ENCODE peak calls at places on chromosomes 4 and X, in eight cellular contexts. One of them, this sample, is unnamed.

GRCh38 chr4:15002659-15003440 is 569 bp downstream of the CPEB2 start:
- DNase-seq in mesenchymal stem cell: peak
- DNase-seq in H1: no peak
- DNase-seq in brain microvascular endothelial cell: peak
- DNase-seq in neuronal stem cell: peak
- DNase-seq in GM23248: peak
- DNase-seq in lower lobe of right lung: peak
- DNase-seq in dorsolateral prefrontal cortex: peak
- DNase-seq in this sample: peak

GRCh38 chr4:105145059-105145912 is 1.4 kb upstream of the TET2 start:
- DNase-seq in lower lobe of right lung: no peak
- DNase-seq in brain microvascular endothelial cell: no peak
- DNase-seq in neuronal stem cell: no peak
- DNase-seq in mesenchymal stem cell: no peak
- DNase-seq in GM23248: peak
- DNase-seq in dorsolateral prefrontal cortex: no peak
- DNase-seq in H1: no peak
- DNase-seq in this sample: no peak

GRCh38 chrX:150547511-150548115 is 20.8 kb upstream of the MTM1 start:
- DNase-seq in lower lobe of right lung: peak
- DNase-seq in neuronal stem cell: no peak
- DNase-seq in GM23248: peak
- DNase-seq in dorsolateral prefrontal cortex: peak
- DNase-seq in brain microvascular endothelial cell: peak
- DNase-seq in H1: no peak
- DNase-seq in mesenchymal stem cell: peak
- DNase-seq in this sample: peak

GRCh38 chr4:142844782-142845181 is 1.3 kb downstream of the INPP4B start:
- DNase-seq in mesenchymal stem cell: no peak
- DNase-seq in brain microvascular endothelial cell: no peak
- DNase-seq in lower lobe of right lung: no peak
- DNase-seq in H1: no peak
- DNase-seq in GM23248: peak
- DNase-seq in neuronal stem cell: no peak
- DNase-seq in dorsolateral prefrontal cortex: no peak
- DNase-seq in this sample: no peak

GRCh38 chr4:182799515-182800215 is 117.5 kb downstream of the DCTD start:
- DNase-seq in GM23248: no peak
- DNase-seq in lower lobe of right lung: no peak
- DNase-seq in brain microvascular endothelial cell: no peak
- DNase-seq in H1: no peak
- DNase-seq in dorsolateral prefrontal cortex: no peak
- DNase-seq in neuronal stem cell: no peak
- DNase-seq in mesenchymal stem cell: no peak
- DNase-seq in this sample: no peak

GRCh38 chr4:110418641-110419040 is 57.3 kb upstream of the ENPEP start:
- DNase-seq in dorsolateral prefrontal cortex: no peak
- DNase-seq in H1: no peak
- DNase-seq in brain microvascular endothelial cell: no peak
- DNase-seq in mesenchymal stem cell: no peak
- DNase-seq in neuronal stem cell: no peak
- DNase-seq in lower lobe of right lung: no peak
- DNase-seq in GM23248: no peak
- DNase-seq in this sample: no peak

GRCh38 chr4:182842991-182843390 is 74.2 kb downstream of the DCTD start:
- DNase-seq in H1: no peak
- DNase-seq in lower lobe of right lung: no peak
- DNase-seq in brain microvascular endothelial cell: no peak
- DNase-seq in neuronal stem cell: no peak
- DNase-seq in dorsolateral prefrontal cortex: no peak
- DNase-seq in mesenchymal stem cell: no peak
- DNase-seq in GM23248: no peak
- DNase-seq in this sample: no peak

GRCh38 chrX:113009005-113009404 is 168.4 kb upstream of the AMOT start:
- DNase-seq in H1: no peak
- DNase-seq in mesenchymal stem cell: no peak
- DNase-seq in dorsolateral prefrontal cortex: no peak
- DNase-seq in neuronal stem cell: no peak
- DNase-seq in GM23248: no peak
- DNase-seq in brain microvascular endothelial cell: no peak
- DNase-seq in lower lobe of right lung: no peak
- DNase-seq in this sample: no peak

GRCh38 chr4:1939664-1940509 is 68.7 kb downstream of the NSD2 start:
- DNase-seq in GM23248: peak
- DNase-seq in brain microvascular endothelial cell: peak
- DNase-seq in dorsolateral prefrontal cortex: no peak
- DNase-seq in lower lobe of right lung: no peak
- DNase-seq in mesenchymal stem cell: peak
- DNase-seq in H1: no peak
- DNase-seq in neuronal stem cell: no peak
- DNase-seq in this sample: no peak

GRCh38 chrX:69156638-69157037 is 8.6 kb downstream of the PJA1 start:
- DNase-seq in GM23248: no peak
- DNase-seq in H1: no peak
- DNase-seq in lower lobe of right lung: no peak
- DNase-seq in brain microvascular endothelial cell: no peak
- DNase-seq in mesenchymal stem cell: no peak
- DNase-seq in neuronal stem cell: no peak
- DNase-seq in dorsolateral prefrontal cortex: no peak
- DNase-seq in this sample: peak

GRCh38 chr4:151558496-151559113 is 149.6 kb downstream of the FHIP1A start:
- DNase-seq in lower lobe of right lung: no peak
- DNase-seq in mesenchymal stem cell: no peak
- DNase-seq in GM23248: no peak
- DNase-seq in H1: no peak
- DNase-seq in dorsolateral prefrontal cortex: no peak
- DNase-seq in brain microvascular endothelial cell: no peak
- DNase-seq in neuronal stem cell: no peak
- DNase-seq in this sample: no peak

GRCh38 chr4:151555151-151555945 is 146.4 kb downstream of the FHIP1A start:
- DNase-seq in dorsolateral prefrontal cortex: no peak
- DNase-seq in brain microvascular endothelial cell: no peak
- DNase-seq in H1: no peak
- DNase-seq in neuronal stem cell: no peak
- DNase-seq in lower lobe of right lung: no peak
- DNase-seq in mesenchymal stem cell: no peak
- DNase-seq in GM23248: no peak
- DNase-seq in this sample: no peak

GRCh38 chr4:151559595-151559994 is 150.6 kb downstream of the FHIP1A start:
- DNase-seq in mesenchymal stem cell: no peak
- DNase-seq in neuronal stem cell: no peak
- DNase-seq in H1: no peak
- DNase-seq in GM23248: no peak
- DNase-seq in lower lobe of right lung: no peak
- DNase-seq in dorsolateral prefrontal cortex: no peak
- DNase-seq in brain microvascular endothelial cell: no peak
- DNase-seq in this sample: no peak

GRCh38 chr4:151548708-151549107 is 139.7 kb downstream of the FHIP1A start:
- DNase-seq in GM23248: no peak
- DNase-seq in H1: no peak
- DNase-seq in lower lobe of right lung: no peak
- DNase-seq in mesenchymal stem cell: no peak
- DNase-seq in dorsolateral prefrontal cortex: no peak
- DNase-seq in brain microvascular endothelial cell: no peak
- DNase-seq in neuronal stem cell: no peak
- DNase-seq in this sample: no peak

GRCh38 chr4:151553874-151554273 is 144.9 kb downstream of the FHIP1A start:
- DNase-seq in brain microvascular endothelial cell: no peak
- DNase-seq in H1: no peak
- DNase-seq in mesenchymal stem cell: no peak
- DNase-seq in dorsolateral prefrontal cortex: no peak
- DNase-seq in lower lobe of right lung: no peak
- DNase-seq in GM23248: no peak
- DNase-seq in neuronal stem cell: no peak
- DNase-seq in this sample: no peak
- H3K27ac ChIP-seq in brain microvascular endothelial cell: no peak
- H3K27ac ChIP-seq in H1: no peak
- H3K27ac ChIP-seq in mesenchymal stem cell: no peak
- H3K27ac ChIP-seq in dorsolateral prefrontal cortex: no peak
- H3K27ac ChIP-seq in lower lobe of right lung: no peak
- H3K27ac ChIP-seq in GM23248: no peak
- H3K27ac ChIP-seq in neuronal stem cell: no peak
- H3K27ac ChIP-seq in this sample: no peak

GRCh38 chr4:154534296-154534695 is 15.9 kb downstream of the PLRG1 start:
- DNase-seq in brain microvascular endothelial cell: no peak
- DNase-seq in neuronal stem cell: no peak
- DNase-seq in lower lobe of right lung: no peak
- DNase-seq in GM23248: no peak
- DNase-seq in mesenchymal stem cell: no peak
- DNase-seq in H1: no peak
- DNase-seq in dorsolateral prefrontal cortex: no peak
- DNase-seq in this sample: no peak

GRCh38 chr4:154526151-154526550 is 24.0 kb downstream of the PLRG1 start:
- DNase-seq in dorsolateral prefrontal cortex: no peak
- DNase-seq in mesenchymal stem cell: no peak
- DNase-seq in lower lobe of right lung: no peak
- DNase-seq in brain microvascular endothelial cell: no peak
- DNase-seq in H1: no peak
- DNase-seq in GM23248: no peak
- DNase-seq in neuronal stem cell: no peak
- DNase-seq in this sample: no peak

GRCh38 chr4:154527308-154527707 is 22.9 kb downstream of the PLRG1 start:
- DNase-seq in GM23248: no peak
- DNase-seq in lower lobe of right lung: no peak
- DNase-seq in brain microvascular endothelial cell: no peak
- DNase-seq in mesenchymal stem cell: no peak
- DNase-seq in dorsolateral prefrontal cortex: no peak
- DNase-seq in neuronal stem cell: no peak
- DNase-seq in H1: no peak
- DNase-seq in this sample: no peak

GRCh38 chr4:154528866-154529265 is 21.3 kb downstream of the PLRG1 start:
- DNase-seq in mesenchymal stem cell: no peak
- DNase-seq in neuronal stem cell: no peak
- DNase-seq in H1: no peak
- DNase-seq in lower lobe of right lung: no peak
- DNase-seq in brain microvascular endothelial cell: no peak
- DNase-seq in dorsolateral prefrontal cortex: no peak
- DNase-seq in GM23248: peak
- DNase-seq in this sample: no peak

DNA sequence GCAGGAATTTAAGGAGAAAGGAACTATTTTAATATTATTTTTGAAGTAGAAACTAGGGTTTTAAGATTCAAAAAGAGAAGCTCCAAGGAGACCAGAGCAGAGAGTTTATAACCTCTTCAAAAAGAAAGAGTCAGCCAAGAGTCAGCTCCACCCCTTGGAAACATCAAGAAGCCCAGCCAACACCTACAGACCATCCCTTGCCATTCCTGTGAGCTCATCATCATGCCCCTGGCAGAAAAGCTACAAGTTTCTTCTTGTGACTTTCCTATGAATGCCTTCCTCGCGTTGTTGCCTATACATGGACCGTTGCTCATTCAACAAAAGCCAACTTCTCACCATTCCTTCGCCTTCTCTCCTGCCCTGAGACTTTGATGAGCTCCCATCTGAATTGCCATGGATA is 20.5 kb downstream of the PLRG1 start:
- DNase-seq in neuronal stem cell: no peak
- DNase-seq in lower lobe of right lung: no peak
- DNase-seq in dorsolateral prefrontal cortex: no peak
- DNase-seq in H1: no peak
- DNase-seq in mesenchymal stem cell: no peak
- DNase-seq in GM23248: no peak
- DNase-seq in brain microvascular endothelial cell: no peak
- DNase-seq in this sample: no peak
- H3K27ac ChIP-seq in neuronal stem cell: no peak
- H3K27ac ChIP-seq in lower lobe of right lung: no peak
- H3K27ac ChIP-seq in dorsolateral prefrontal cortex: no peak
- H3K27ac ChIP-seq in H1: no peak
- H3K27ac ChIP-seq in mesenchymal stem cell: no peak
- H3K27ac ChIP-seq in GM23248: no peak
- H3K27ac ChIP-seq in brain microvascular endothelial cell: no peak
- H3K27ac ChIP-seq in this sample: no peak

GRCh38 chr4:7354937-7355336 is 79.8 kb downstream of the PSAPL1 start:
- DNase-seq in neuronal stem cell: no peak
- DNase-seq in GM23248: peak
- DNase-seq in H1: no peak
- DNase-seq in dorsolateral prefrontal cortex: no peak
- DNase-seq in brain microvascular endothelial cell: no peak
- DNase-seq in mesenchymal stem cell: no peak
- DNase-seq in lower lobe of right lung: no peak
- DNase-seq in this sample: no peak
- H3K27ac ChIP-seq in neuronal stem cell: no peak
- H3K27ac ChIP-seq in GM23248: no peak
- H3K27ac ChIP-seq in H1: no peak
- H3K27ac ChIP-seq in dorsolateral prefrontal cortex: peak
- H3K27ac ChIP-seq in brain microvascular endothelial cell: no peak
- H3K27ac ChIP-seq in mesenchymal stem cell: no peak
- H3K27ac ChIP-seq in lower lobe of right lung: no peak
- H3K27ac ChIP-seq in this sample: no peak

DNA sequence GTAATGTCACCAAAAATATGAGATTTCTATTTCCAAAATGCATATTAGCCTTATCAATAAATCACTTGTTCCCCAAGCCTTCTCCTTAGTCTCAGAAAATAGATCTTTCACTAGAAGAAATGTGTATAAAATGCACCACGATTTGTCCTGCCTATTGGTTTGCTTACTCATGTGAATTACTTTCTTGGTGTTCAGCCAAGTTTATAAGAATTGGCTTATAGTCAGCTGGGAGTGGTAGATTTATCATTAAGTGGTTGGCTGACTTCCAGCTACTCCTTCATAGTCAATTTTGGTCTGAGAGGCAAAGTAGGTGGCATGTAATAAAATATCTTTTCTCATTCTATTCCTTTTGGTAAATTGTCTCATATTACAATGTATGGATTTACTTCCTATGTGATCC is 1.3 kb downstream of the SULT1E1 start:
- DNase-seq in mesenchymal stem cell: peak
- DNase-seq in GM23248: no peak
- DNase-seq in H1: no peak
- DNase-seq in dorsolateral prefrontal cortex: no peak
- DNase-seq in brain microvascular endothelial cell: no peak
- DNase-seq in neuronal stem cell: no peak
- DNase-seq in lower lobe of right lung: no peak
- DNase-seq in this sample: no peak
- H3K27ac ChIP-seq in mesenchymal stem cell: no peak
- H3K27ac ChIP-seq in GM23248: no peak
- H3K27ac ChIP-seq in H1: no peak
- H3K27ac ChIP-seq in dorsolateral prefrontal cortex: no peak
- H3K27ac ChIP-seq in brain microvascular endothelial cell: no peak
- H3K27ac ChIP-seq in neuronal stem cell: no peak
- H3K27ac ChIP-seq in lower lobe of right lung: no peak
- H3K27ac ChIP-seq in this sample: no peak

DNA sequence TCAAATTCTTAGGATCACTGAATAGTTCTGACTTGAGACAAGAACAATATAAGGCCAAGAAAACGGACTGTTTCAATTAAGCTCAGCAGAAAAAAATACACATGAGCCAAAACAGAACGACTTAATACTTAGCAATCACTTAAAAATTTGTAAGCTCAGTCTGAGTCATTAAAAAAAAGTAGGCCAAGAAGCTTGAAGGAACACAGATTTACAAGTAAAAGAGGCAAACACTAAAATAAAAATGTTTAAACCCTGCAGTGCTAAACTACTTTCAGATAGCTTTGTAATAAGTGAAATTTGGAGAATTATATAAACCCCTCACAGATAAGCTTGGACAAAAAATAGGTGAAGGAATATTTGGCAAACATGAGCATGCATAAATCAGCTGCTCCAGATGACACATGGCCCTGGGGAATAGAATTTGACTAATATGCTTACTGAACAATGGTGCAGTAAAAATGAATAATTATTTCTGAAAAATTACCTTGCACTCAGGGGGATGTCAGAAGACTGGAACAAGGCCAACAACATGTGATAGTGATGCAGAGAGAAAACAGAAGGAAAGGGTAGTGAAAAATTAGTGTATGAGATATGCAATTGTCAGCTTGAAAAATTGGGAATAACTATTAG is 49.6 kb downstream of the LNX1 start:
- DNase-seq in neuronal stem cell: no peak
- DNase-seq in dorsolateral prefrontal cortex: no peak
- DNase-seq in GM23248: peak
- DNase-seq in H1: no peak
- DNase-seq in brain microvascular endothelial cell: peak
- DNase-seq in lower lobe of right lung: no peak
- DNase-seq in mesenchymal stem cell: peak
- DNase-seq in this sample: no peak
- H3K27ac ChIP-seq in neuronal stem cell: no peak
- H3K27ac ChIP-seq in dorsolateral prefrontal cortex: no peak
- H3K27ac ChIP-seq in GM23248: peak
- H3K27ac ChIP-seq in H1: no peak
- H3K27ac ChIP-seq in brain microvascular endothelial cell: peak
- H3K27ac ChIP-seq in lower lobe of right lung: no peak
- H3K27ac ChIP-seq in mesenchymal stem cell: peak
- H3K27ac ChIP-seq in this sample: peak

This sample was measured in coronary artery.